ENCODE peak calls at places on chromosomes 6 and 20, in seven cellular contexts. U is endothelial cell of umbilical vein, L is neural progenitor cell, H is neuronal stem cell, R is HCT116, B is fibroblast of lung, Z is PC-3. P is an unnamed sample.

GRCh38 chr20:63374532-63374931 is 13.4 kb upstream of the CHRNA4 start:
- DNase-seq in U (no peak), L (no peak), H (no peak), R (no peak), B (no peak), Z (no peak), P (no peak)

GRCh38 chr20:56417911-56418310 is 5.9 kb downstream of the CASS4 start:
- DNase-seq in U (no peak), L (no peak), H (no peak), R (no peak), B (no peak), Z (peak), P (no peak)

GRCh38 chr20:26163890-26164289 is 467.2 kb upstream of the ZNF337 start:
- DNase-seq in U (peak), L (no peak), H (no peak), R (no peak), B (peak), Z (peak), P (peak)

GRCh38 chr6:118787746-118788419 is 106.1 kb upstream of the ASF1A start:
- DNase-seq in U (peak), L (no peak), H (no peak), R (no peak), B (peak), Z (no peak), P (no peak)

GRCh38 chr6:37006793-37007339 is 1.4 kb downstream of the FGD2 start:
- DNase-seq in U (no peak), L (no peak), H (no peak), R (no peak), B (no peak), Z (no peak), P (peak)

GRCh38 chr20:44805991-44806729 is 4.2 kb downstream of the RIMS4 start:
- DNase-seq in U (no peak), L (peak), H (peak), R (no peak), B (peak), Z (no peak), P (peak)

GRCh38 chr6:72968704-72969103 is 256.6 kb downstream of the KHDC1L start:
- DNase-seq in U (peak), L (no peak), H (no peak), R (peak), B (no peak), Z (peak), P (no peak)

GRCh38 chr20:50283922-50284810 is 93.5 kb downstream of the CEBPB start:
- DNase-seq in U (no peak), L (no peak), H (no peak), R (peak), B (no peak), Z (peak), P (no peak)

GRCh38 chr20:44087051-44087856 is 99.7 kb downstream of the JPH2 start:
- DNase-seq in U (no peak), L (no peak), H (no peak), R (no peak), B (no peak), Z (no peak), P (no peak)

GRCh38 chr20:61478094-61478493 is 226.0 kb downstream of the CDH4 start:
- DNase-seq in U (no peak), L (no peak), H (no peak), R (no peak), B (no peak), Z (no peak), P (no peak)

GRCh38 chr20:54891907-54892306 is 416.5 kb downstream of the DOK5 start:
- DNase-seq in U (no peak), L (no peak), H (no peak), R (no peak), B (no peak), Z (no peak), P (no peak)

GRCh38 chr6:136326038-136326561 is 36.5 kb upstream of the BCLAF1 start:
- DNase-seq in U (peak), L (no peak), H (no peak), R (no peak), B (peak), Z (no peak), P (peak)

GRCh38 chr6:92820531-92820930 is 598.8 kb downstream of the EPHA7 start:
- DNase-seq in U (no peak), L (no peak), H (no peak), R (no peak), B (no peak), Z (no peak), P (no peak)

GRCh38 chr20:45157977-45158376 is 16.7 kb upstream of the PI3 start:
- DNase-seq in U (peak), L (no peak), H (no peak), R (peak), B (peak), Z (peak), P (peak)

GRCh38 chr6:44906761-44907160 is 421.4 kb upstream of the RUNX2 start:
- DNase-seq in U (peak), L (no peak), H (no peak), R (no peak), B (no peak), Z (no peak), P (no peak)

GRCh38 chr20:36149469-36149868 is 5.1 kb upstream of the EPB41L1 start:
- DNase-seq in U (no peak), L (no peak), H (no peak), R (no peak), B (no peak), Z (no peak), P (no peak)

GRCh38 chr6:139828751-139829519 is 454.5 kb upstream of the CITED2 start:
- DNase-seq in U (no peak), L (no peak), H (no peak), R (no peak), B (no peak), Z (no peak), P (no peak)

GRCh38 chr6:167567142-167568033 is 242.5 kb downstream of the TTLL2 start:
- DNase-seq in U (no peak), L (no peak), H (no peak), R (no peak), B (no peak), Z (peak), P (no peak)

GRCh38 chr6:134714679-134715078 is 235.2 kb downstream of the ALDH8A1 start:
- DNase-seq in U (peak), L (no peak), H (no peak), R (no peak), B (peak), Z (peak), P (no peak)

GRCh38 chr6:138689849-138690248 is 83.7 kb upstream of the CCDC28A start:
- DNase-seq in U (no peak), L (no peak), H (no peak), R (no peak), B (no peak), Z (no peak), P (no peak)

GRCh38 chr6:108738684-108739406 is 109.4 kb upstream of the ARMC2 start:
- DNase-seq in U (peak), L (no peak), H (no peak), R (no peak), B (no peak), Z (peak), P (no peak)

GRCh38 chr6:157946865-157947532 is 34.7 kb upstream of the SYNJ2 start:
- DNase-seq in U (no peak), L (peak), H (no peak), R (no peak), B (peak), Z (peak), P (peak)

GRCh38 chr6:165325609-165326008 is 16.2 kb upstream of the C6orf118 start:
- DNase-seq in U (no peak), L (no peak), H (no peak), R (no peak), B (no peak), Z (no peak), P (no peak)

GRCh38 chr6:87656857-87657256 is 45.2 kb downstream of the AKIRIN2 start:
- DNase-seq in U (peak), L (no peak), H (no peak), R (no peak), B (no peak), Z (no peak), P (no peak)

GRCh38 chr20:3904857-3905256 is 15.7 kb downstream of the PANK2 start:
- DNase-seq in U (no peak), L (no peak), H (no peak), R (no peak), B (no peak), Z (no peak), P (no peak)

GRCh38 chr6:12450446-12450845 is 160.3 kb downstream of the EDN1 start:
- DNase-seq in U (no peak), L (no peak), H (no peak), R (no peak), B (no peak), Z (no peak), P (no peak)

GRCh38 chr20:21520702-21521595 is 7.1 kb upstream of the NKX2-2 start:
- DNase-seq in U (no peak), L (peak), H (no peak), R (no peak), B (no peak), Z (no peak), P (no peak)

GRCh38 chr20:20548527-20549266 is 163.7 kb downstream of the RALGAPA2 start:
- DNase-seq in U (no peak), L (no peak), H (no peak), R (no peak), B (no peak), Z (peak), P (no peak)

GRCh38 chr20:47951521-47951951 is 166.3 kb upstream of the SULF2 start:
- DNase-seq in U (peak), L (no peak), H (no peak), R (no peak), B (no peak), Z (peak), P (no peak)

GRCh38 chr6:32081168-32081624 is 27.9 kb downstream of the TNXB start:
- DNase-seq in U (no peak), L (no peak), H (no peak), R (no peak), B (peak), Z (peak), P (peak)
- H3K9ac ChIP-seq in U (no peak), L (no peak), H (no peak), R (no peak), B (peak), Z (no peak), P (peak)

DNA sequence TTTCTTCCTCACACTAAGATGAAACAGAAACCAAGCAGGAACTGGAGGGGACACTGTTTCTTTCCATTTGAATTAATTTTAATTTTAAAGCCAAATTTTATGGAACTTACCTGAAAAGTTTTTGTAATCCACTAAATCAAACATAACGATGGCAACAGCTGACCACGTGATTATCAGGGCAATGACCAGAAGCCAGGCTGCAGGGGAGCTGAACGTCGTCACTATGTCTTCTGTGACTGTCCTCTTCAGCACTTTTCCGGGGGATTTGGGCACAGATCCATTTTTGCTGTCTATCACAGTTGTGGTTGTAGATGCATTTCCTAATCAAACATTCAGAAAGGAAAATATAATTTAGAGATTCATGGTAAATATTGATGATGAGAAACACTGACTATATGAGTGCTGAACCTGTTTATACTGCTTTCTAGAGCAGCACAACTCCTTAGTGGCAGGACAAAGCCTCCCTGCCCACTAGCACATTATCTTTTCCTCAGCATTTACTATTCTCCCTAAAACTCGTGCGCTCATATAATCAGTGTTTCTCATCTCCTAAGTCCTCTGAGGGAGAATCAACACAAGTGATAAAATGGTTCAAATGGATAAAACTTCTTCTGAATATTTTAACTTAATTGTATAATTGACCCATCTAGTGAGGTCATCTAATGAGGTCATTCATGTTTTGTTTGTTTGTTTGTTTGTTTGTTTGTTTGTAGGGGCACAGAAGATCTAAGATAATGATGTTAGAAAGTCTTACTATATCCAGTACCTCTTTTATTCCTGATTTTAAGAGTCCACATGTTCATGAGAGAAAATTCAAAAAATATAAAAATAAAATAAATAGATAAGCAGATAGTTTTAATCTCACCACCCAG is 65.7 kb downstream of the TRDN start:
- DNase-seq in U (no peak), L (no peak), H (no peak), R (no peak), B (no peak), Z (no peak), P (no peak)
- H3K9ac ChIP-seq in U (no peak), L (no peak), H (no peak), R (no peak), B (no peak), Z (no peak), P (no peak)

DNA sequence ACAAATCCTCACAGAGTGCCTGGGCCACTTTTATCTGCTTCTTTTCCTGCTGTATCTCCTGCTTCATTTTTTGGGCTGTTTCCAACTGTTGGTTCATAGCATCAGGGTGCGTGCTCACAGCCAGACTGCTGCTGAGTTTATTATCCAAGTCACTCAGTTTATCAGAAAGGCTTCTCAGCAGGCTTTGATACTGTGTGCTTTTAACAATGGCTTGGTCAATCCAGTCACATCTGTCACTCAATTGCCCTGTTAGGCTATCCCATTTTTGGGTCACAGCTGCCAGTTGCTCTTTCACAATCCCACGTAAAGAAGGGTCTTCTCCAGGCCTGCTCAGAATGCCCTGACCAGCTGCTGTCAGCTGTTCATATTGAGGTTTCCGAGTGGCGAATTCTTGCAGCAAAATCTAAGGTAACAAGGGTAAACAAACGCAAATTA is 87.2 kb downstream of the DST start:
- DNase-seq in U (no peak), L (peak), H (no peak), R (no peak), B (peak), Z (no peak), P (peak)
- H3K9ac ChIP-seq in U (no peak), L (no peak), H (no peak), R (no peak), B (no peak), Z (no peak), P (no peak)

GRCh38 chr6:170268216-170269129 is 22.4 kb downstream of the DLL1 start:
- DNase-seq in U (no peak), L (no peak), H (no peak), R (no peak), B (no peak), Z (no peak), P (no peak)
- H3K9ac ChIP-seq in U (no peak), L (no peak), H (no peak), R (no peak), B (no peak), Z (no peak), P (no peak)

GRCh38 chr6:24325978-24326377 is 31.9 kb downstream of the DCDC2 start:
- DNase-seq in U (no peak), L (no peak), H (no peak), R (no peak), B (no peak), Z (no peak), P (no peak)

GRCh38 chr6:24324617-24325016 is 33.2 kb downstream of the DCDC2 start:
- DNase-seq in U (no peak), L (no peak), H (no peak), R (no peak), B (no peak), Z (no peak), P (no peak)

GRCh38 chr6:24323632-24324337 is 34.1 kb downstream of the DCDC2 start:
- DNase-seq in U (no peak), L (peak), H (peak), R (no peak), B (no peak), Z (peak), P (peak)

GRCh38 chr6:24321538-24322162 is 36.2 kb downstream of the DCDC2 start:
- DNase-seq in U (no peak), L (no peak), H (no peak), R (no peak), B (no peak), Z (peak), P (no peak)

DNA sequence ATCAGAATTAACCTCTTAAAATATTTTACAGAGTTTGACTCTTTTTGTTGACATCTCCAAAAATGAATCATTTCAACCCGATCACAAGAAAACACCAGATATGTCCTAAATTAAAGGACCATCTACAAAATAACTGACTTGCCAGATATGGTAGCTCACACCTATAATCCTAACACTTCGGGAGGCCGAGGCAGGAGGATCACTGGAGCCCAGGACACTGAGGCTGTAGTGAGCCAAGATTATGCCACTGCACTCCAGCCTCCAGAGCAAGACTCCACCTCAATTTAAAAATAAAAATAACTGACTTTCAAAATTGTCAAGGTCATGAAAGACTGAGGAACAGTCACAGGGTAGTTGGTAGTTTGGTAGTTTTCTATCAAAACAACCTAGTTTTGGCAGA is 34.9 kb downstream of the DCDC2 start:
- DNase-seq in U (no peak), L (no peak), H (no peak), R (no peak), B (no peak), Z (no peak), P (no peak)
- H3K9ac ChIP-seq in U (no peak), L (no peak), H (no peak), R (no peak), B (no peak), Z (no peak), P (no peak)